ENCODE peak calls at places on chromosomes 6 and 20, in eight cellular contexts. B is effector memory CD4-positive, alpha-beta T cell; N is OCI-LY7; S is SJCRH30; W is fibroblast of lung; A is HCT116; G is DND-41; O is HepG2. Z is an unnamed sample. For H3K4me1, the result is how much of the 10 kb centered on the place peaks cover.

GRCh38 chr20:17969884-17970409 is 1.1 kb downstream of the MGME1 start:
- DNase-seq in G (peak), S (peak), N (peak), O (peak), B (peak), A (no peak), W (peak), Z (peak)

GRCh38 chr20:14687317-14687716 is 349.9 kb upstream of the FLRT3 start:
- DNase-seq in N (no peak), A (no peak), W (no peak), S (no peak), O (no peak), B (no peak), G (no peak), Z (no peak)

GRCh38 chr20:19588731-19589130 is 169.3 kb upstream of the RIN2 start:
- DNase-seq in A (no peak), S (no peak), G (no peak), B (no peak), W (no peak), O (peak), N (no peak), Z (no peak)

GRCh38 chr6:125529061-125529460 is 220.4 kb upstream of the HEY2 start:
- DNase-seq in G (no peak), W (no peak), A (no peak), O (no peak), B (no peak), N (no peak), S (no peak), Z (no peak)

GRCh38 chr6:24667378-24667803 is 514 bp downstream of the ACOT13 start:
- DNase-seq in S (peak), G (no peak), A (no peak), N (peak), O (peak), B (no peak), W (no peak), Z (no peak)

GRCh38 chr6:131258816-131259476 is 123.7 kb downstream of the AKAP7 start:
- DNase-seq in N (no peak), B (no peak), W (peak), A (peak), G (no peak), O (no peak), S (no peak), Z (no peak)

GRCh38 chr6:65469650-65470049 is 237.4 kb downstream of the EYS start:
- DNase-seq in N (no peak), G (no peak), O (no peak), A (no peak), S (no peak), W (no peak), B (no peak), Z (no peak)

GRCh38 chr6:14039038-14039437 is 78.5 kb upstream of the CD83 start:
- DNase-seq in N (no peak), W (no peak), A (no peak), B (no peak), O (no peak), G (no peak), S (no peak), Z (no peak)

GRCh38 chr6:135962731-135963130 is 111.2 kb downstream of the PDE7B start:
- DNase-seq in N (no peak), O (no peak), S (no peak), A (no peak), B (no peak), W (peak), G (no peak), Z (peak)

GRCh38 chr6:144411506-144412165 is 126.5 kb downstream of the UTRN start:
- DNase-seq in O (no peak), N (no peak), A (no peak), S (no peak), W (no peak), B (no peak), G (no peak), Z (peak)

GRCh38 chr6:13725570-13725969 is 13.9 kb upstream of the RANBP9 start:
- DNase-seq in G (no peak), A (peak), W (no peak), B (peak), O (no peak), N (no peak), S (no peak), Z (no peak)

GRCh38 chr20:62761759-62762131 is 34.5 kb upstream of the MRGBP start:
- DNase-seq in B (no peak), W (no peak), N (no peak), A (no peak), O (no peak), S (no peak), G (no peak), Z (no peak)

GRCh38 chr6:111427341-111428116 is 55.5 kb downstream of the REV3L start:
- DNase-seq in B (no peak), S (no peak), W (peak), O (peak), A (no peak), N (peak), G (peak), Z (peak)

GRCh38 chr20:49427751-49428518 is 54.5 kb downstream of the KCNB1 start:
- DNase-seq in S (no peak), A (no peak), W (no peak), G (no peak), B (no peak), N (no peak), O (no peak), Z (no peak)

GRCh38 chr20:41437836-41438235 is 71.2 kb upstream of the EMILIN3 start:
- DNase-seq in G (no peak), N (no peak), B (no peak), A (no peak), S (no peak), W (peak), O (no peak), Z (no peak)

DNA sequence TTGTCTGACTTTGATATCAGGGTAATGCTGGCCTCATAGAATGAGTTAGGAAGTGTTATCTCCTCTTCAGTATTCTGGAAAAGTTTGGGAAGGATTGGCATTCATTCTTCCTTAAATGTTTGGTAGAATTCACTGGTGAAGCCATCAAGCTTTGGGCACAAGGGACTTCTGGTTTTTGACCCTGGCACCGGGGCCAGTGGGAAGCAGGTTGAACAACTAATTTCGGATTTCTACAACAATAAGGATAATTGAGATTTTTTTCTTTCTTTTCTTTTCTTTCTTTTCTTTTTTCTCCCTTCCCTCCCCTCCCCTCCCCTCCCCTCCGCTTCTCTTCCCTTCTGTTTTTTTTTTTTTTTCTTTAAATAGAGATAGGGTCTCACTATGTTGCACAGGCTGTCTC is 70.4 kb downstream of the EFCAB8 start:
- DNase-seq in O (no peak), A (no peak), B (no peak), N (no peak), W (no peak), G (no peak), S (no peak), Z (no peak)
- H3K4me1 ChIP-seq in O (under half), A (under half), B (under half), N (under half), W (under half), G (under half), S (under half), Z (under half)

GRCh38 chr6:35605600-35605999 is 83.1 kb downstream of the FKBP5 start:
- DNase-seq in O (no peak), W (no peak), B (no peak), A (no peak), G (no peak), N (no peak), S (no peak), Z (no peak)
- H3K4me1 ChIP-seq in O (under half), W (under half), B (under half), A (half or more), G (under half), N (under half), S (under half), Z (half or more)

GRCh38 chr6:33431880-33432541 is 12.1 kb downstream of the SYNGAP1 start:
- DNase-seq in N (peak), A (no peak), B (no peak), S (no peak), O (no peak), G (peak), W (no peak), Z (no peak)
- H3K4me1 ChIP-seq in N (half or more), A (half or more), B (under half), S (under half), O (under half), G (under half), W (under half), Z (under half)

GRCh38 chr20:40225596-40225995 is 463.4 kb downstream of the MAFB start:
- DNase-seq in S (no peak), A (no peak), G (no peak), O (no peak), B (no peak), W (no peak), N (no peak), Z (no peak)
- H3K4me1 ChIP-seq in S (under half), A (under half), G (under half), O (under half), B (under half), W (under half), N (under half), Z (under half)

DNA sequence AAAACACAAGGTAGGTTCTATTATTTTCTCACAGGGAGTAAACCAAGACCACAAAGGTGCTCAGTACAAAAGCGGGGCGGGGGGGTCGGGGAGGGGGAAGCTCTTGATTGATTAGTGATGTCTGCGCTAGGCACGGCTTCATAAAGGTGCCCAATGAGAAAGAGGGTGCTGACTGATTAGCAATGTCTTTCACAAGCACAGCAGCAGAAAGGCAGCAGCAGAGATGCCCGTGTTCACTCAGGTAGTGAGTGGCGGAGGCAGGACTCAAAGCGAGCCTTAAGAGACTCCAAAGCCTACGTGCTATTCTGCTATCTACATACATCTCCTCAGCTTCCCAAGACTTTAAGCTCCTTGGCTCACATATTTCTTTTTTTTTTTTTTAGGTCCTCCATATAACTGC is 20.3 kb downstream of the NFATC2 start:
- DNase-seq in G (no peak), A (no peak), W (no peak), S (no peak), O (no peak), N (no peak), B (no peak), Z (no peak)
- H3K4me1 ChIP-seq in G (under half), A (under half), W (under half), S (under half), O (under half), N (under half), B (under half), Z (under half)

Z was measured in SJSA1.